ENCODE peak calls at places on chromosomes 5 and 9, in nine cellular contexts. X is stomach, Z is spleen, U is sigmoid colon, A is HCT116, Y is endothelial cell of umbilical vein, E is prostate gland, V is suprapubic skin, N is transverse colon. R is an unnamed sample.

GRCh38 chr5:62616615-62617277 is 38.1 kb downstream of the LRRC70 start:
- DNase-seq in X (no peak), Z (no peak), U (no peak), A (no peak), Y (no peak), E (no peak), V (no peak), N (no peak), R (no peak)

GRCh38 chr5:28249771-28250415 is 1211.5 kb upstream of the CDH9 start:
- DNase-seq in X (no peak), Z (no peak), U (no peak), A (no peak), Y (no peak), E (no peak), V (no peak), N (no peak), R (no peak)

GRCh38 chr5:122565331-122565730 is 209.5 kb upstream of the SNX2 start:
- DNase-seq in X (no peak), Z (no peak), U (no peak), A (no peak), Y (no peak), E (no peak), V (no peak), N (no peak), R (no peak)

GRCh38 chr5:137995077-137995746 is 37.7 kb downstream of the FAM13B start:
- DNase-seq in X (no peak), Z (no peak), U (no peak), A (no peak), Y (peak; percentile 74), E (no peak), V (no peak), N (no peak), R (no peak)

GRCh38 chr9:120438111-120438510 is 141.9 kb downstream of the CDK5RAP2 start:
- DNase-seq in X (no peak), Z (no peak), U (no peak), A (no peak), Y (peak; percentile 70), E (no peak), V (no peak), N (no peak), R (no peak)

GRCh38 chr5:64207978-64208377 is 42.3 kb downstream of the RNF180 start:
- DNase-seq in X (no peak), Z (no peak), U (no peak), A (no peak), Y (peak; percentile 40), E (no peak), V (no peak), N (no peak), R (no peak)

GRCh38 chr9:126081746-126082145 is 244.9 kb upstream of the MVB12B start:
- DNase-seq in X (no peak), Z (no peak), U (no peak), A (no peak), Y (no peak), E (no peak), V (no peak), N (no peak), R (no peak)

GRCh38 chr9:108702681-108703080 is 153.1 kb downstream of the ACTL7B start:
- DNase-seq in X (no peak), Z (no peak), U (no peak), A (no peak), Y (no peak), E (no peak), V (no peak), N (no peak), R (no peak)

GRCh38 chr5:113214026-113214425 is 220.8 kb downstream of the TSSK1B start:
- DNase-seq in X (no peak), Z (no peak), U (no peak), A (no peak), Y (no peak), E (no peak), V (no peak), N (no peak), R (no peak)

GRCh38 chr9:93141771-93142483 is 7.9 kb upstream of the NINJ1 start:
- DNase-seq in X (no peak), Z (peak; percentile 72), U (no peak), A (no peak), Y (no peak), E (peak; percentile 55), V (peak; percentile 71), N (no peak), R (no peak)

GRCh38 chr9:93138171-93138764 is 4.2 kb upstream of the NINJ1 start:
- DNase-seq in X (no peak), Z (peak; percentile 82), U (no peak), A (no peak), Y (no peak), E (no peak), V (no peak), N (no peak), R (no peak)

GRCh38 chr9:93136693-93137092 is 2.6 kb upstream of the NINJ1 start:
- DNase-seq in X (no peak), Z (peak; percentile 73), U (no peak), A (no peak), Y (no peak), E (no peak), V (no peak), N (no peak), R (no peak)

GRCh38 chr9:93137362-93137761 is 3.3 kb upstream of the NINJ1 start:
- DNase-seq in X (no peak), Z (no peak), U (no peak), A (no peak), Y (no peak), E (no peak), V (no peak), N (peak; percentile 46), R (no peak)

GRCh38 chr9:93139365-93140182 is 5.5 kb upstream of the NINJ1 start:
- DNase-seq in X (no peak), Z (peak; percentile 69), U (no peak), A (no peak), Y (no peak), E (peak; percentile 60), V (peak; percentile 75), N (no peak), R (no peak)
- TF ChIP-seq POLR2AphosphoS5 in X (no peak), Z (no peak), U (no peak), A (no peak), Y (no peak), E (no peak), V (no peak), N (no peak), R (no peak)

DNA sequence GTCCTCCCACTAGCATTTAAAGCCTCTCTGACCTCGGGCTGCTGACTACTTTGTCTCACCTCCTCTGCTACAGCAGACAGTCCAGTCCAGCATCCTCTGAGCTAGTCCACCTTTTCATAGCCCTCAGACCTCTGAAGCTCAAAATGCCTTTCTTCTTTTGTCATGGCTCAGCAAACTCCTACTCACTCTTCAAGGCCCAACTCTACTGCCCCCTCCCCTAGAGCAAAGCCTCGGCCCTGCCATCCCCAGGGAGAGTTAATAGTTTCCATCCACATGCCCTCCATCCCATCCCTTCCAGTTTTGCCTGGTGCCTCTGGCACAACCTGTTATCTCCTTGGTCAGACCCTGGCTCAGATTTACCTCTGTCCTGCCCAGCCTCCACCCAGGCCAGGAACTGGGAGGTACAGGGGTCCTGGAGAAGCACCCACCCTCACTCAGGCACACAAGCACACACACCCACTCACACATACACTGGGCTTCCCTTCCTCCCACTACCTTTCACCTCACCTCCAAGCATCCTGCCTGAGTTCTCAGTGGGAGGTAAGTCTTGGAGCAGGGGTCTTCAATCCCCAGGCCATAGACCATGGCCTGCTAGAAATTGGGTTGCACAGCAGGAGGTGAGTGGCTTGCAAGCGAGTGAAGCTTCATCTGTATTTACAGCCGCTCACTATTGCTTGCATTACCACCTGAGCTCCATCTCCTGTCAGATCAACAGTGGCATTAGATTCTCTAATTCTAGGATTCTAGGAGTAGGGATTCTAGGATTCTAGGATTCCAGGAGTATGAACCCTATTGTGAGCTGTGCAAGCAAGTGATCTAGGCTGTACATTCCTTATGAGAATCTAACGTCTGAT is 18.1 kb downstream of the PDLIM4 start:
- DNase-seq in X (peak; percentile 4), Z (peak; percentile 54), U (peak; percentile 35), A (no peak), Y (no peak), E (no peak), V (no peak), N (no peak), R (no peak)
- TF ChIP-seq POLR2A in X (no peak), Z (no peak), U (no peak), A (no peak), Y (no peak), E (no peak), V (no peak), N (no peak), R (no peak)

GRCh38 chr5:168793844-168794837 is 215.0 kb upstream of the PANK3 start:
- DNase-seq in X (no peak), Z (no peak), U (peak; percentile 76), A (no peak), Y (peak; percentile 4), E (no peak), V (no peak), N (no peak), R (no peak)

GRCh38 chr5:168795943-168796342 is 216.8 kb upstream of the PANK3 start:
- DNase-seq in X (no peak), Z (no peak), U (no peak), A (no peak), Y (no peak), E (no peak), V (no peak), N (no peak), R (no peak)

GRCh38 chr5:168792678-168793077 is 213.5 kb upstream of the PANK3 start:
- DNase-seq in X (no peak), Z (no peak), U (no peak), A (no peak), Y (no peak), E (no peak), V (no peak), N (no peak), R (no peak)

GRCh38 chr5:168798065-168799023 is 219.2 kb upstream of the PANK3 start:
- DNase-seq in X (no peak), Z (no peak), U (no peak), A (no peak), Y (no peak), E (no peak), V (no peak), N (no peak), R (no peak)

DNA sequence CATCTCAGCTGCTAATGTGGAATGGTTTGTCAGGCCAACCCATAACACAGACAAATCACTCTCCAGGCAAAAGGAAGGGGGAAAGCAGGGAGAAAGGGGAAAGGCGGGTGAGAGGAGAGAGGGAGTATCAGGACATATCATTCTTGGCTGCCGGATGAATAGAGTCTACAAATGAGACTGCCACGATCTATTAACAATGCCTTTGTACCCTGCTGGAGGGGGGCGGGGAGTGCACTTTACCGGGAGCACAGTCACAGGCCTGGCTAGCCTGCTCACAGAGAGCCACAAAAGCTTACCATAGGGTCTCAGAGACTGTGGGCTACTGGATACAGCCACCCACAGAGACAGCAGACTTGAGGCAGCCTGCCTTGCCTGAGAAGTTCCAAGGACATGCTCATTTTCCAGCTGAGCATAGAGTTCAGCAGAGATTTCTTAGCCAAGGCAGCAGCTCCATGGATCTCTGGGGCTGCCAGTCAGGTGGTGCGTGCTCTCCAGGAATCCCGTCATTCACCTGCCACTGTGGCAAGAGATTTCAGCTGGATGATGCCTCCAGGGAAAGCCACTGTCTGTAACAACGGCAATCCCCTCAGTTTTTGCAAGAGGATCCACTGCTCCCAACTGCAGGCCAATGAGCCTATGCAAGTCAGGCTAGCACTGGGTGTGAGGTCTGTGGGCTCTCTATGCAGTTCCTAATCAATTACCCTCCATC is 217.8 kb upstream of the PANK3 start:
- DNase-seq in X (no peak), Z (no peak), U (no peak), A (no peak), Y (no peak), E (no peak), V (no peak), N (no peak), R (no peak)
- TF ChIP-seq POLR2AphosphoS5 in X (no peak), Z (no peak), U (no peak), A (no peak), Y (no peak), E (no peak), V (no peak), N (no peak), R (no peak)

GRCh38 chr5:172054611-172055153 is 48.2 kb upstream of the FBXW11 start:
- DNase-seq in X (no peak), Z (peak; percentile 68), U (no peak), A (no peak), Y (no peak), E (no peak), V (no peak), N (no peak), R (no peak)
- TF ChIP-seq POLR2A in X (no peak), Z (no peak), U (no peak), A (no peak), Y (no peak), E (no peak), V (no peak), N (no peak), R (no peak)